ENCODE peak calls at places on chromosomes 3 and 15, in four cellular contexts. E, N, O and X are unnamed samples.

GRCh38 chr15:78988361-78988911 is 43.6 kb upstream of the CTSH start:
- DNase-seq in E (peak), N (no peak), O (no peak), X (no peak)

GRCh38 chr3:121998030-121998580 is 23.9 kb downstream of the ILDR1 start:
- DNase-seq in E (peak), O (no peak), N (no peak), X (no peak)

GRCh38 chr3:194937751-194938358 is 252.2 kb downstream of the FAM43A start:
- DNase-seq in N (no peak), E (no peak), O (no peak), X (no peak)

GRCh38 chr3:119700269-119700919 is 2.4 kb upstream of the CFAP91 start:
- DNase-seq in E (peak), N (no peak), O (peak), X (no peak)

GRCh38 chr3:9757427-9757826 is 7.7 kb downstream of the OGG1 start:
- DNase-seq in N (no peak), O (no peak), E (no peak), X (no peak)

GRCh38 chr3:12198301-12198700 is 39.6 kb upstream of the TIMP4 start:
- DNase-seq in N (no peak), O (no peak), E (peak), X (no peak)

GRCh38 chr3:99637381-99638111 is 848 bp upstream of the COL8A1 start:
- DNase-seq in O (no peak), N (peak), E (peak), X (no peak)

GRCh38 chr3:15610083-15610482 is 8.5 kb downstream of the BTD start:
- DNase-seq in O (no peak), N (no peak), E (peak), X (no peak)

GRCh38 chr3:192906940-192907339 is 10.7 kb downstream of the MB21D2 start:
- DNase-seq in O (no peak), N (no peak), E (no peak), X (no peak)

GRCh38 chr15:74529911-74530310 is 11.1 kb upstream of the ARID3B start:
- DNase-seq in N (no peak), O (no peak), E (peak), X (no peak)

GRCh38 chr3:38500688-38501417 is 4.7 kb downstream of the EXOG start:
- DNase-seq in O (no peak), N (no peak), E (no peak), X (no peak)

GRCh38 chr3:82078246-82078645 is 316.8 kb upstream of the GBE1 start:
- DNase-seq in E (no peak), N (no peak), O (no peak), X (no peak)

GRCh38 chr3:106006001-106006400 is 137.2 kb upstream of the CBLB start:
- DNase-seq in O (no peak), N (no peak), E (peak), X (no peak)

GRCh38 chr3:114550155-114550554 is 256.3 kb downstream of the TIGIT start:
- DNase-seq in E (peak), N (no peak), O (no peak), X (no peak)

GRCh38 chr3:55471522-55472280 is 15.4 kb downstream of the WNT5A start:
- DNase-seq in N (no peak), O (no peak), E (no peak), X (no peak)

GRCh38 chr3:195612075-195612800 is 28.5 kb upstream of the APOD start:
- DNase-seq in N (no peak), O (no peak), E (no peak), X (peak)

GRCh38 chr3:76231258-76231657 is 445.9 kb upstream of the ZNF717 start:
- DNase-seq in N (no peak), O (no peak), E (no peak), X (no peak)